ENCODE peak calls at places on chromosomes 11 and 22, in eight cellular contexts. L, Z, S, C, N, V, B and O are unnamed samples.

GRCh38 chr11:63620928-63621539 is 6.8 kb upstream of the PLAAT3 start:
- DNase-seq in L (no peak), Z (no peak), S (no peak), C (no peak), N (no peak), V (no peak), B (no peak), O (no peak)

GRCh38 chr11:83768476-83768875 is 482.3 kb upstream of the CCDC90B start:
- DNase-seq in L (no peak), Z (no peak), S (no peak), C (no peak), N (no peak), V (no peak), B (no peak), O (no peak)

GRCh38 chr11:66045177-66045639 is 3.8 kb downstream of the GAL3ST3 start:
- DNase-seq in L (peak; percentile 92), Z (peak; percentile 79), S (peak; percentile 95), C (peak; percentile 90), N (no peak), V (peak; percentile 48), B (peak; percentile 61), O (peak; percentile 89)

GRCh38 chr22:25232301-25232700 is 12.9 kb downstream of the CRYBB2 start:
- DNase-seq in L (no peak), Z (no peak), S (no peak), C (no peak), N (no peak), V (no peak), B (peak; percentile 38), O (no peak)

GRCh38 chr11:118156531-118157185 is 4.0 kb upstream of the SCN4B start:
- DNase-seq in L (no peak), Z (no peak), S (no peak), C (peak; percentile 22), N (no peak), V (no peak), B (no peak), O (peak; percentile 68)

GRCh38 chr11:92978226-92979111 is 9.0 kb downstream of the MTNR1B start:
- DNase-seq in L (no peak), Z (peak; percentile 57), S (no peak), C (no peak), N (no peak), V (no peak), B (peak; percentile 48), O (no peak)

GRCh38 chr11:122229611-122230386 is 113.8 kb upstream of the BLID start:
- DNase-seq in L (no peak), Z (peak; percentile 35), S (no peak), C (no peak), N (no peak), V (peak; percentile 57), B (peak; percentile 49), O (no peak)

GRCh38 chr11:12838463-12839120 is 164.4 kb downstream of the TEAD1 start:
- DNase-seq in L (no peak), Z (no peak), S (no peak), C (no peak), N (no peak), V (no peak), B (no peak), O (no peak)

GRCh38 chr11:122656073-122656630 is 630 bp downstream of the UBASH3B start:
- DNase-seq in L (peak; percentile 88), Z (peak; percentile 59), S (peak; percentile 81), C (peak; percentile 63), N (no peak), V (peak; percentile 74), B (peak; percentile 73), O (peak; percentile 16)

GRCh38 chr11:128544625-128545024 is 42.7 kb downstream of the ETS1 start:
- DNase-seq in L (no peak), Z (no peak), S (peak; percentile 53), C (no peak), N (no peak), V (no peak), B (peak; percentile 34), O (no peak)

GRCh38 chr11:1780700-1781592 is 17.2 kb upstream of the CTSD start:
- DNase-seq in L (peak; percentile 82), Z (no peak), S (no peak), C (no peak), N (no peak), V (no peak), B (no peak), O (no peak)

GRCh38 chr11:103619480-103619879 is 417.0 kb upstream of the DDI1 start:
- DNase-seq in L (no peak), Z (no peak), S (no peak), C (peak; percentile 9), N (no peak), V (no peak), B (no peak), O (peak; percentile 18)

GRCh38 chr11:133835258-133836075 is 9.8 kb downstream of the SPATA19 start:
- DNase-seq in L (no peak), Z (no peak), S (peak; percentile 61), C (peak; percentile 71), N (no peak), V (no peak), B (peak; percentile 44), O (peak; percentile 69)

GRCh38 chr22:46373838-46374662 is 38.5 kb downstream of the TRMU start:
- DNase-seq in L (no peak), Z (peak; percentile 8), S (no peak), C (no peak), N (no peak), V (no peak), B (peak; percentile 60), O (no peak)

GRCh38 chr22:21741790-21742189 is 6.2 kb upstream of the YPEL1 start:
- DNase-seq in L (no peak), Z (no peak), S (no peak), C (no peak), N (no peak), V (no peak), B (no peak), O (no peak)

GRCh38 chr11:72813740-72814138 is 472 bp upstream of the ATG16L2 start:
- DNase-seq in L (peak; percentile 95), Z (peak; percentile 92), S (no peak), C (peak; percentile 71), N (no peak), V (no peak), B (no peak), O (peak; percentile 80)

GRCh38 chr22:31286360-31287255 is 5.7 kb downstream of the PIK3IP1 start:
- DNase-seq in L (no peak), Z (no peak), S (peak; percentile 83), C (no peak), N (no peak), V (no peak), B (no peak), O (no peak)

GRCh38 chr22:38674888-38675287 is 6.9 kb upstream of the TOMM22 start:
- DNase-seq in L (no peak), Z (no peak), S (no peak), C (no peak), N (no peak), V (no peak), B (no peak), O (no peak)

GRCh38 chr11:105298630-105299029 is 159.1 kb upstream of the CARD18 start:
- DNase-seq in L (no peak), Z (no peak), S (no peak), C (no peak), N (no peak), V (no peak), B (peak; percentile 54), O (no peak)